ENCODE peak calls at places on chromosomes 7 and 10, in four cellular contexts. L is HepG2, U is GM12878, D is SK-N-SH. J is an unnamed sample.

GRCh38 chr7:2779086-2779485 is 65.0 kb downstream of the GNA12 start:
- DNase-seq in L (no peak), U (no peak), D (no peak), J (no peak)

GRCh38 chr10:27542812-27543211 is 38.7 kb downstream of the RAB18 start:
- DNase-seq in L (no peak), U (no peak), D (no peak), J (no peak)

GRCh38 chr10:113945075-113945686 is 90.7 kb downstream of the NHLRC2 start:
- DNase-seq in L (no peak), U (no peak), D (no peak), J (no peak)

GRCh38 chr7:41024126-41024525 is 678.8 kb downstream of the INHBA start:
- DNase-seq in L (no peak), U (no peak), D (no peak), J (no peak)

GRCh38 chr7:82444220-82445049 is 858 bp upstream of the CACNA2D1 start:
- DNase-seq in L (no peak), U (no peak), D (no peak), J (no peak)

GRCh38 chr7:2606539-2606936 is 25.2 kb upstream of the TTYH3 start:
- DNase-seq in L (no peak), U (no peak), D (peak), J (no peak)

GRCh38 chr7:136859798-136860197 is 8.7 kb upstream of the CHRM2 start:
- DNase-seq in L (no peak), U (no peak), D (no peak), J (no peak)

GRCh38 chr7:4143511-4144160 is 538.5 kb upstream of the FOXK1 start:
- DNase-seq in L (no peak), U (no peak), D (no peak), J (no peak)

GRCh38 chr10:124280916-124281315 is 137.8 kb downstream of the OAT start:
- DNase-seq in L (no peak), U (no peak), D (no peak), J (no peak)

GRCh38 chr10:3691482-3691881 is 93.5 kb downstream of the KLF6 start:
- DNase-seq in L (no peak), U (no peak), D (no peak), J (no peak)

GRCh38 chr7:33590902-33591301 is 314.4 kb upstream of the BMPER start:
- DNase-seq in L (no peak), U (no peak), D (no peak), J (no peak)
- TF ChIP-seq YY1 in L (no peak), U (no peak), D (no peak), J (no peak)

DNA sequence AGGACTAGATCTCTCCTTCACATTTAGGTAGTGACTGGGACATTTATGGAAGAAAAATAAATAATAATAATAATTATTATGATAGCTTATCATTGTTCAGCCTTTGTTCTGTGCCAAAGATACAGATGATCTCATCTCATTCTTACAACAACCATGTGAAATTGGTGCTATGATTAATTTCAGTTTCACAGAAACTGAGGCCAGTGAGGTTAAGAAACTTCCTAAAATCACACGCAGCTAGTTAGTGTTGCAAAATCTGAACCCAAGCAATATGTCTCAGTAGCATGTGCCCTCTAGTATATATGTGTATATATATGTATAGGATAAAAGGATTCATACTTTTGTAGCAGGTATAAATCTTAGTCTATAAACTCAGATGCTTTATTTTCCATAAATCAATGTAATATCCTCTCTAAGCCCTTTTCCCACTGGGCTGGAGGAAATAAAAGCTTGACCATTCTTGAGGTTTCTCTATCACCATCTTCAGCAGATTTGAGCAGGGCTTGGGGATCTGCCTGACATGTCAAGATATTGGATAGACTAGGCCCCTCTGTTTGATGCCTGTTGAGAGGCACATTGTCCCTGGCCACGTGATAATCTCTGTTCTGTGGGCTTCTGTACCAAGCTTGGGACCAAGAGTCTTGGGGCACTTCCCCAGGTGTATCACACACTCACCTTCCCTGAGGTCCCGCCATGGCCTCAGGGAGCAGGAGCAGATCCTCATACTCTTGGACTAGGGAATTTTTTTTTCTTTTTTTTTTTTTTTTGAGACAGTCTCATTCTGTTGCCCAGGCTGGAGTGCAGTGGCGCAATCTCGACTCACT is 172.6 kb upstream of the NRP1 start:
- DNase-seq in L (no peak), U (peak), D (no peak), J (no peak)
- TF ChIP-seq YY1 in L (no peak), U (no peak), D (no peak), J (no peak)

GRCh38 chr7:123191132-123191531 is 8.6 kb downstream of the SLC13A1 start:
- DNase-seq in L (peak), U (no peak), D (no peak), J (no peak)

GRCh38 chr7:123185756-123186155 is 14.0 kb downstream of the SLC13A1 start:
- DNase-seq in L (no peak), U (no peak), D (no peak), J (no peak)

GRCh38 chr7:123184271-123184670 is 15.5 kb downstream of the SLC13A1 start:
- DNase-seq in L (no peak), U (no peak), D (no peak), J (no peak)

GRCh38 chr7:123190109-123190831 is 9.5 kb downstream of the SLC13A1 start:
- DNase-seq in L (no peak), U (peak), D (no peak), J (no peak)
- TF ChIP-seq YY1 in L (no peak), U (no peak), D (no peak), J (no peak)

GRCh38 chr7:29297194-29297890 is 102.8 kb downstream of the CHN2 start:
- DNase-seq in L (no peak), U (no peak), D (no peak), J (peak)
- TF ChIP-seq YY1 in L (no peak), U (no peak), D (no peak), J (no peak)

DNA sequence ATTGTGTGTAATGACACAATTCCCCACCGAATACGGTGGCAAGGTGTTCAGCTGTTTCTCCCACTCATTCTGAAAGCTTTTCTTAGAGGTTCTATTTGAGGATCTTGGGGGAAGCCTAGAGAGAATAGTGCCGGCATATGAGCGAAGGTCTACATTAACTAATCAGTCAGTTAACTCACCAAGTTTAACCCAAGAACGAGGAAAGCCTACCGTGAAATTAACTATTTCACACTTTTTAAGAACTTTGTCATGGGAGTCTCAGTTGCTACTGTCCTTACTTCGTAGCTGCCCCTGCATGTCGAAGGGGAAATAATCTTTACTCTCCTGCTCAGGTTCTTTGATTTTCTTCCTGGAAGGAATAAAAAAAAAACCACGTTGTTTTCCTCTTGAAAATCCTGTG is 115.1 kb downstream of the FRMD4A start:
- DNase-seq in L (no peak), U (no peak), D (no peak), J (no peak)
- TF ChIP-seq YY1 in L (no peak), U (no peak), D (no peak), J (no peak)

GRCh38 chr10:127017406-127018297 is 112.4 kb downstream of the DOCK1 start:
- DNase-seq in L (no peak), U (no peak), D (no peak), J (no peak)
- TF ChIP-seq YY1 in L (no peak), U (no peak), D (no peak), J (no peak)

GRCh38 chr7:101239191-101239950 is 1.8 kb upstream of the CLDN15 start:
- DNase-seq in L (no peak), U (no peak), D (peak), J (no peak)
- TF ChIP-seq YY1 in L (no peak), U (no peak), D (no peak), J (no peak)

GRCh38 chr10:32982293-32982709 is 24.3 kb upstream of the ITGB1 start:
- DNase-seq in L (no peak), U (no peak), D (no peak), J (no peak)

GRCh38 chr10:32982911-32983310 is 24.9 kb upstream of the ITGB1 start:
- DNase-seq in L (no peak), U (no peak), D (no peak), J (no peak)

GRCh38 chr10:32980558-32981468 is 22.8 kb upstream of the ITGB1 start:
- DNase-seq in L (peak), U (no peak), D (peak), J (peak)

GRCh38 chr10:32980242-32980557 is 22.2 kb upstream of the ITGB1 start:
- DNase-seq in L (no peak), U (no peak), D (no peak), J (no peak)

DNA sequence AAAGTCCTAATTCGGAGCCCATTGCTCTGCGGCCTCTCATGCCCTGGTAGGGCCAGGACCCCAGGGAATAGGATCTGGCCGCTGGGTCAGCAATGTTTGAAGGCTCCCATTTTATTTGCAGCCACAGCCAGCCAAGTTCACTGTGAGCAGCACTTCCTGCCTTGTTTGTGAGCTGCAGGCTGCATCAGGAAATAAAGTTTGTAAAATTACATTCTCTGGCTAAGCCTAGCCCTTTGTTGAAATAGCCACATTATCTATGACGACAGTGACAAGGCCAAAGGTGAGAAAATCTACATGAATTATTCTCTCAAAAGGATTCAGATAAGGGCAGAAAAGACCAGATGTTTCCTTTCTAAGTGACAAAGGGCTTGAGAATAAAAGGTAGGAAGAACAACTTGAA is 23.7 kb upstream of the ITGB1 start:
- DNase-seq in L (no peak), U (no peak), D (no peak), J (no peak)
- TF ChIP-seq YY1 in L (no peak), U (no peak), D (no peak), J (no peak)

DNA sequence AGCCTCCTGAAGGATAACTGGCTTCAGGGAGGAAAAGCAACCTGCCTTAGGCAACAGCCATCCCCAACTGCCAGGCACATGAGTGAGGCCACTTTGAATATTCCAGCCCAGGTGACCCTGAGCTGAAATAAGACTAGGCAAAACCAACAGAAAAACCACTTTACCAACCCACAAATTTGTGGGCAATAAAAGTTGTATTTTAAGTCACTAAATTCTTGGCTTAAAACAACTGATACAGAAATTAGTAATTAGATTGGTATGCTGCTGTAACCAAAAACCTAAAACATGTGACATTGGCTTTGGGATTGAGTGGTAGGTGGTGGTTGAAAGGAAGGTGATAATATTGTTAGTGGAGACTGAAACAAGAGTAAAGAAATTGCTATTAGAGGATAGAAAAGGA is 39.9 kb downstream of the ABCB4 start:
- DNase-seq in L (no peak), U (no peak), D (no peak), J (no peak)
- TF ChIP-seq YY1 in L (no peak), U (no peak), D (no peak), J (no peak)

DNA sequence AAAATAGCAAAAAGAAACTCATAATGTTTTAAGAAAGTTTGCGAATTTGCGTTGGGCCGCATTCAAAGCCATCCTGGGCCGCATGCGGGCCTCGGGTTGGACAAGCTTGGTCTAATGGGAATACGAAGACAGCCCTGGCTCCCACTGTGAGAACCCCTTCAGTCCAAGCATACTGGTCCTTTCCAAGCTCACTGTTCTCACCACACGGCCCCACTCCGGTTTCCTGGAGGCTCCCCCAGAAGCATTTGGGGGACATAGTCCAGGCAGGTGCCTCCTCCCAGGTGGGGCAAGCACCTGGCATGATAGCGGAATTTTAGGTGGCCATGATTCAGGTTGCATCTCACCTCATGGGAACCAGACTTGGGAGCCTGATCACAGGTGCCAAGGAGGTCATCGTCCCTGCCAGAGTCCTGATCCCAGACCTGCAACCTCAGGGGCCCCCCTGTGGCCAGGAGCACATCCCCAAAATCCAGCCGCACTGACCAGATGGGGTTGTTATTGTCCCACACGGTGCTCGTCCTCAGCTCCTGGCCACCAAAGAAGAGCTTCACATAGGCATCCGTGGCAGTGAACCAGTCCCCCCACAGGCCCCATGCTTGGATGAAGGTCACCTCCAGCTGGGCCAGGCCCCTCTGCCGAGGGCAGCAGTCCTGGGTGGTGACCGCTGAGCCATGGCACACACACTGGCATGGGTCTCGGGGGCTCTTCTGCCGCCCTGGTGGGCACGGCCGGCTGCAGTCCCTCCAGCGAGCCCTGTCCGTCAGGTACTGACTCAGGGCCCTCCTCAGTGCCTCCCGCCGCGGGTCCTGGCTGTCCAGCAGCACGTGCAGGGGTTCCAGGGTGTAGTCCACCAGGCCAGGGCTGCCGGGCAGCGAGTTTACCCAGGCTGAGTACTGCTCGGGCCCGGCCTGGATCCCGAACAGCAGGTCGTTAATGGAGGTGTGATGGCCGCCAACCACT is 4.4 kb downstream of the PRF1 start:
- DNase-seq in L (no peak), U (no peak), D (no peak), J (no peak)
- TF ChIP-seq YY1 in L (no peak), U (no peak), D (no peak), J (no peak)

J was measured in K562.